ENCODE peak calls at places on chromosomes 11 and 22, in five cellular contexts. T is cardiac muscle cell, F is neural crest cell, Q is AG09309, O is pancreas. X is an unnamed sample.

GRCh38 chr22:38222797-38223119 is 21.0 kb downstream of the MAFF start:
- DNase-seq in O (no peak), Q (no peak), F (no peak), T (no peak), X (no peak)

GRCh38 chr11:35944503-35945136 is 758 bp downstream of the LDLRAD3 start:
- DNase-seq in T (peak; percentile 27), Q (no peak), O (no peak), F (no peak), X (peak; percentile 19)

GRCh38 chr11:10326080-10326964 is 21.4 kb downstream of the ADM start:
- DNase-seq in F (no peak), Q (no peak), T (peak; percentile 58), O (peak; percentile 77), X (no peak)

GRCh38 chr11:21410513-21410912 is 741.1 kb downstream of the NELL1 start:
- DNase-seq in Q (no peak), O (no peak), F (no peak), T (no peak), X (no peak)

GRCh38 chr11:45930031-45930794 is 7.8 kb downstream of the LARGE2 start:
- DNase-seq in T (no peak), F (no peak), O (peak; percentile 87), Q (no peak), X (no peak)

GRCh38 chr11:33898957-33899356 is 7.1 kb upstream of the LMO2 start:
- DNase-seq in T (no peak), F (no peak), O (no peak), Q (no peak), X (no peak)

GRCh38 chr22:50294319-50294656 is 13.2 kb downstream of the PLXNB2 start:
- DNase-seq in T (no peak), O (no peak), Q (no peak), F (no peak), X (no peak)

GRCh38 chr11:32781721-32782120 is 12.7 kb downstream of the CCDC73 start:
- DNase-seq in Q (no peak), F (no peak), T (no peak), O (no peak), X (no peak)

GRCh38 chr11:44559207-44559943 is 6.1 kb upstream of the CD82 start:
- DNase-seq in Q (no peak), O (no peak), T (no peak), F (peak; percentile 26), X (no peak)

GRCh38 chr11:1823376-1824220 is 11.2 kb upstream of the SYT8 start:
- DNase-seq in T (no peak), F (no peak), Q (no peak), O (peak; percentile 83), X (no peak)

GRCh38 chr11:26580929-26581328 is 8.9 kb upstream of the MUC15 start:
- DNase-seq in F (no peak), O (no peak), T (no peak), Q (no peak), X (no peak)

GRCh38 chr11:47538741-47539575 is 14.0 kb downstream of the CELF1 start:
- DNase-seq in F (no peak), Q (no peak), T (no peak), O (no peak), X (no peak)

GRCh38 chr11:77547047-77547836 is 42.5 kb upstream of the AQP11 start:
- DNase-seq in Q (no peak), F (no peak), T (no peak), O (no peak), X (no peak)

GRCh38 chr11:32312865-32313403 is 122.4 kb downstream of the WT1 start:
- DNase-seq in Q (no peak), T (peak; percentile 85), O (no peak), F (no peak), X (peak; percentile 26)

GRCh38 chr22:33302049-33302545 is 243.9 kb upstream of the SYN3 start:
- DNase-seq in F (peak; percentile 89), O (peak; percentile 91), Q (peak; percentile 7), T (peak; percentile 72), X (peak; percentile 92)

GRCh38 chr11:130209944-130210854 is 50.6 kb downstream of the ST14 start:
- DNase-seq in O (no peak), F (no peak), Q (no peak), T (no peak), X (no peak)

GRCh38 chr22:35705141-35705540 is 12.5 kb upstream of the APOL5 start:
- DNase-seq in F (no peak), O (no peak), Q (peak; percentile 39), T (peak; percentile 87), X (no peak)

GRCh38 chr11:35111171-35112055 is 27.6 kb upstream of the CD44 start:
- DNase-seq in O (no peak), F (no peak), T (peak; percentile 94), Q (peak; percentile 75), X (no peak)

GRCh38 chr22:18984564-18984963 is 48.5 kb upstream of the PRODH start:
- DNase-seq in Q (no peak), F (no peak), O (no peak), T (no peak), X (no peak)

GRCh38 chr11:62842171-62842717 is 2.9 kb upstream of the WDR74 start:
- DNase-seq in Q (no peak), T (peak; percentile 43), F (no peak), O (peak; percentile 68), X (peak; percentile 38)

GRCh38 chr22:27668828-27669797 is 132.4 kb downstream of the MN1 start:
- DNase-seq in Q (no peak), F (no peak), O (no peak), T (peak; percentile 65), X (peak; percentile 81)

GRCh38 chr11:79050784-79051183 is 390.0 kb downstream of the TENM4 start:
- DNase-seq in F (no peak), O (no peak), T (peak; percentile 34), Q (no peak), X (peak; percentile 37)

GRCh38 chr11:110097459-110098012 is 4.3 kb downstream of the ZC3H12C start:
- DNase-seq in T (peak; percentile 44), Q (no peak), F (no peak), O (no peak), X (no peak)

GRCh38 chr11:130097285-130097684 is 27.6 kb downstream of the APLP2 start:
- DNase-seq in Q (no peak), O (no peak), T (no peak), F (no peak), X (no peak)

GRCh38 chr22:38760477-38761201 is 4.8 kb upstream of the SUN2 start:
- DNase-seq in Q (no peak), O (no peak), F (no peak), T (peak; percentile 50), X (peak; percentile 83)

GRCh38 chr11:18527512-18527911 is 770 bp upstream of the TSG101 start:
- DNase-seq in O (no peak), T (peak; percentile 6), Q (peak; percentile 27), F (no peak), X (no peak)

DNA sequence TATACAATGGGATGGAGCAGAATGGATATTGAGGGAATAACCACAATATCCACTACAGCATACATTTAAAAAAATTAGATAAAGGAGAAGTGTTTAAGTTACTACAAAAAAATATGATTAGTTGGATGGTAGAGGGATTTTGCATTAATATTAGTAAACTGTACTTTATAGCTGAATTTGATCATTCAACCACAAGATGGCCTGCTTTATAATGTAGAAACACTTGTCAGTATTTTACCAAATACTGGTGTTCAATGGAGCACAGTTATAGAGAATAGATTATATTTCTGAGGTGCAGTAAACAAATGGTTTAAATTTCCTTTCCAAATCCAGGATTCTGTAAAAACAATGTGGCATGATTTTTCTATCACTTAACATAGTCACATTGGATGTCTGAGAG is 818.8 kb upstream of the CHORDC1 start:
- DNase-seq in T (no peak), O (no peak), F (no peak), Q (no peak), X (no peak)
- TF ChIP-seq CTCF in T (no peak), O (no peak), F (no peak), Q (no peak), X (no peak)

GRCh38 chr11:105469931-105470330 is 139.9 kb upstream of the GRIA4 start:
- DNase-seq in T (no peak), F (no peak), O (no peak), Q (no peak), X (no peak)
- TF ChIP-seq CTCF in T (no peak), F (no peak), O (no peak), Q (no peak), X (no peak)

GRCh38 chr11:99739464-99740089 is 718.8 kb downstream of the CNTN5 start:
- DNase-seq in Q (no peak), T (peak; percentile 68), O (no peak), F (peak; percentile 32), X (no peak)
- TF ChIP-seq CTCF in Q (no peak), T (peak; percentile 61), O (peak; percentile 26), F (peak; percentile 80), X (peak; percentile 83)

GRCh38 chr11:73298233-73298632 is 9.8 kb upstream of the ARHGEF17 start:
- DNase-seq in Q (no peak), O (no peak), F (no peak), T (no peak), X (no peak)
- TF ChIP-seq CTCF in Q (no peak), O (no peak), F (no peak), T (no peak), X (no peak)

GRCh38 chr11:96388891-96389603 is 665 bp downstream of the CCDC82 start:
- DNase-seq in Q (no peak), O (no peak), T (no peak), F (no peak), X (peak; percentile 77)

GRCh38 chr11:96390403-96390830 is 604 bp downstream of the JRKL start:
- DNase-seq in F (no peak), Q (no peak), O (no peak), T (peak; percentile 77), X (no peak)

GRCh38 chr11:96389604-96390402 is at the start of the genes CCDC82 and JRKL:
- DNase-seq in Q (peak; percentile 76), O (peak; percentile 99), T (peak; percentile 98), F (peak; percentile 98), X (peak; percentile 99)

GRCh38 chr11:96393753-96394348 is 4.0 kb downstream of the JRKL start:
- DNase-seq in T (peak; percentile 71), O (no peak), Q (no peak), F (no peak), X (no peak)

GRCh38 chr11:96391698-96392307 is 2.0 kb downstream of the JRKL start:
- DNase-seq in O (no peak), Q (no peak), F (no peak), T (no peak), X (no peak)
- TF ChIP-seq CTCF in O (no peak), Q (peak; percentile 9), F (no peak), T (no peak), X (no peak)

DNA sequence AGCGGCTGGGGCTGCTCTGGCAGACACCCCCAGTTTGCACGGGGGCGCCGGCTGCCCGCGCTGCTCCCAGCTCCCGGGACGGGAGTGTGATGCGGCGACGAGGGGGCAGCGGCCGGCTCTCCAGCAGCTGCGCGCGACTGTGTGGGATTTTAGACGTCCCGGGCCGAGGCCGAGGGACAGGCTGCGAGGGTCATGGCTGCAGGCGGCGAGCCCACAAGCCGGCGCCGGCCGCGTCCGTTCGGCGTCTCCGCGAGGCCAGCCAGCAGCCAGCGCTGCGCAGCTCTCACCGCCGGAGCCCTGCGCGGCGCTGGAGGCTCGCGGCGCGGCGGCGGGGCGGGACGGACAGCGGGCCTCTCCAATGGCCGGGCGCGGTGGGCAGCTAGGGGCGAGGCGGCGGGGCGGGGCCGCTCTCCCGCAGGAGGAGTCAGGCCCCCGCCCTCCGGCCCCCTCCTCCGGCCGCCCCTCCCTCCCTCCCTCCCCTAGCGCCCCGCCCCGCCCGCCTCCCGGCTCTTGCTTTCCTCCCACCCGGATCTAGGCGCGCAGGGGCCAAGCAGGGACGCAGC is at the start of gene FZD4:
- DNase-seq in T (peak; percentile 95), O (peak; percentile 93), F (peak; percentile 79), Q (peak; percentile 33), X (peak; percentile 95)
- TF ChIP-seq CTCF in T (no peak), O (no peak), F (no peak), Q (no peak), X (no peak)

X was measured in glutamatergic neuron.